ENCODE peak calls at places on chromosomes 3 and 15, in seven cellular contexts. One of them, this sample, is unnamed.

GRCh38 chr3:11835028-11835639 is 11.6 kb downstream of the TAMM41 start:
- DNase-seq in occipital lobe: no peak
- DNase-seq in foreskin fibroblast: no peak
- DNase-seq in AG20443: peak
- DNase-seq in activated CD4-positive, alpha-beta T cell treated with anti-CD3 and anti-CD28 coated beads, Interleukin-2, amount 10 ng/mL, durations not matched to agents 24 days and 14 days: no peak
- DNase-seq in stimulated activated CD8-positive, alpha-beta memory T cell treated with anti-CD3 and anti-CD28 coated beads, Interleukin-4, amount 100 ng/mL, for 1 hour: no peak
- DNase-seq in Caco-2: no peak
- DNase-seq in this sample: no peak

GRCh38 chr3:167305340-167305739 is 74.8 kb downstream of the ZBBX start:
- DNase-seq in AG20443: no peak
- DNase-seq in stimulated activated CD8-positive, alpha-beta memory T cell treated with anti-CD3 and anti-CD28 coated beads, Interleukin-4, amount 100 ng/mL, for 1 hour: no peak
- DNase-seq in Caco-2: no peak
- DNase-seq in foreskin fibroblast: no peak
- DNase-seq in occipital lobe: no peak
- DNase-seq in activated CD4-positive, alpha-beta T cell treated with anti-CD3 and anti-CD28 coated beads, Interleukin-2, amount 10 ng/mL, durations not matched to agents 24 days and 14 days: no peak
- DNase-seq in this sample: no peak

GRCh38 chr15:96047255-96047931 is 283.1 kb upstream of the NR2F2 start:
- DNase-seq in stimulated activated CD8-positive, alpha-beta memory T cell treated with anti-CD3 and anti-CD28 coated beads, Interleukin-4, amount 100 ng/mL, for 1 hour: no peak
- DNase-seq in AG20443: peak
- DNase-seq in occipital lobe: no peak
- DNase-seq in activated CD4-positive, alpha-beta T cell treated with anti-CD3 and anti-CD28 coated beads, Interleukin-2, amount 10 ng/mL, durations not matched to agents 24 days and 14 days: peak
- DNase-seq in Caco-2: no peak
- DNase-seq in foreskin fibroblast: peak
- DNase-seq in this sample: no peak

GRCh38 chr15:85752591-85752990 is 42.1 kb downstream of the KLHL25 start:
- DNase-seq in foreskin fibroblast: no peak
- DNase-seq in activated CD4-positive, alpha-beta T cell treated with anti-CD3 and anti-CD28 coated beads, Interleukin-2, amount 10 ng/mL, durations not matched to agents 24 days and 14 days: no peak
- DNase-seq in Caco-2: peak
- DNase-seq in AG20443: no peak
- DNase-seq in occipital lobe: no peak
- DNase-seq in stimulated activated CD8-positive, alpha-beta memory T cell treated with anti-CD3 and anti-CD28 coated beads, Interleukin-4, amount 100 ng/mL, for 1 hour: no peak
- DNase-seq in this sample: no peak

GRCh38 chr15:67103869-67104268 is 38.5 kb downstream of the SMAD3 start:
- DNase-seq in stimulated activated CD8-positive, alpha-beta memory T cell treated with anti-CD3 and anti-CD28 coated beads, Interleukin-4, amount 100 ng/mL, for 1 hour: no peak
- DNase-seq in AG20443: no peak
- DNase-seq in foreskin fibroblast: no peak
- DNase-seq in Caco-2: no peak
- DNase-seq in activated CD4-positive, alpha-beta T cell treated with anti-CD3 and anti-CD28 coated beads, Interleukin-2, amount 10 ng/mL, durations not matched to agents 24 days and 14 days: peak
- DNase-seq in occipital lobe: no peak
- DNase-seq in this sample: no peak

GRCh38 chr15:57595011-57595866 is 3.5 kb downstream of the MYZAP start:
- DNase-seq in foreskin fibroblast: no peak
- DNase-seq in stimulated activated CD8-positive, alpha-beta memory T cell treated with anti-CD3 and anti-CD28 coated beads, Interleukin-4, amount 100 ng/mL, for 1 hour: no peak
- DNase-seq in Caco-2: no peak
- DNase-seq in AG20443: no peak
- DNase-seq in activated CD4-positive, alpha-beta T cell treated with anti-CD3 and anti-CD28 coated beads, Interleukin-2, amount 10 ng/mL, durations not matched to agents 24 days and 14 days: no peak
- DNase-seq in occipital lobe: no peak
- DNase-seq in this sample: no peak

GRCh38 chr3:18425641-18426403 is 683 bp upstream of the SATB1 start:
- DNase-seq in foreskin fibroblast: no peak
- DNase-seq in AG20443: no peak
- DNase-seq in activated CD4-positive, alpha-beta T cell treated with anti-CD3 and anti-CD28 coated beads, Interleukin-2, amount 10 ng/mL, durations not matched to agents 24 days and 14 days: peak
- DNase-seq in stimulated activated CD8-positive, alpha-beta memory T cell treated with anti-CD3 and anti-CD28 coated beads, Interleukin-4, amount 100 ng/mL, for 1 hour: no peak
- DNase-seq in Caco-2: peak
- DNase-seq in occipital lobe: peak
- DNase-seq in this sample: peak

GRCh38 chr3:87694678-87695077 is 364.1 kb downstream of the CGGBP1 start:
- DNase-seq in AG20443: no peak
- DNase-seq in occipital lobe: no peak
- DNase-seq in Caco-2: no peak
- DNase-seq in foreskin fibroblast: no peak
- DNase-seq in stimulated activated CD8-positive, alpha-beta memory T cell treated with anti-CD3 and anti-CD28 coated beads, Interleukin-4, amount 100 ng/mL, for 1 hour: no peak
- DNase-seq in activated CD4-positive, alpha-beta T cell treated with anti-CD3 and anti-CD28 coated beads, Interleukin-2, amount 10 ng/mL, durations not matched to agents 24 days and 14 days: no peak
- DNase-seq in this sample: no peak

GRCh38 chr3:148866261-148866660 is 1.2 kb downstream of the CPA3 start:
- DNase-seq in stimulated activated CD8-positive, alpha-beta memory T cell treated with anti-CD3 and anti-CD28 coated beads, Interleukin-4, amount 100 ng/mL, for 1 hour: no peak
- DNase-seq in AG20443: peak
- DNase-seq in activated CD4-positive, alpha-beta T cell treated with anti-CD3 and anti-CD28 coated beads, Interleukin-2, amount 10 ng/mL, durations not matched to agents 24 days and 14 days: no peak
- DNase-seq in foreskin fibroblast: peak
- DNase-seq in occipital lobe: no peak
- DNase-seq in Caco-2: no peak
- DNase-seq in this sample: no peak

GRCh38 chr3:45677045-45677436 is 12.2 kb upstream of the SACM1L start:
- DNase-seq in occipital lobe: no peak
- DNase-seq in stimulated activated CD8-positive, alpha-beta memory T cell treated with anti-CD3 and anti-CD28 coated beads, Interleukin-4, amount 100 ng/mL, for 1 hour: no peak
- DNase-seq in foreskin fibroblast: peak
- DNase-seq in Caco-2: peak
- DNase-seq in activated CD4-positive, alpha-beta T cell treated with anti-CD3 and anti-CD28 coated beads, Interleukin-2, amount 10 ng/mL, durations not matched to agents 24 days and 14 days: peak
- DNase-seq in AG20443: peak
- DNase-seq in this sample: no peak

GRCh38 chr3:197021231-197021630 is 8.4 kb downstream of the MELTF start:
- DNase-seq in stimulated activated CD8-positive, alpha-beta memory T cell treated with anti-CD3 and anti-CD28 coated beads, Interleukin-4, amount 100 ng/mL, for 1 hour: no peak
- DNase-seq in occipital lobe: no peak
- DNase-seq in foreskin fibroblast: no peak
- DNase-seq in activated CD4-positive, alpha-beta T cell treated with anti-CD3 and anti-CD28 coated beads, Interleukin-2, amount 10 ng/mL, durations not matched to agents 24 days and 14 days: no peak
- DNase-seq in AG20443: no peak
- DNase-seq in Caco-2: peak
- DNase-seq in this sample: no peak

GRCh38 chr3:124520970-124521369 is 209.3 kb upstream of the UMPS start:
- DNase-seq in AG20443: no peak
- DNase-seq in Caco-2: no peak
- DNase-seq in foreskin fibroblast: peak
- DNase-seq in occipital lobe: no peak
- DNase-seq in stimulated activated CD8-positive, alpha-beta memory T cell treated with anti-CD3 and anti-CD28 coated beads, Interleukin-4, amount 100 ng/mL, for 1 hour: no peak
- DNase-seq in activated CD4-positive, alpha-beta T cell treated with anti-CD3 and anti-CD28 coated beads, Interleukin-2, amount 10 ng/mL, durations not matched to agents 24 days and 14 days: no peak
- DNase-seq in this sample: no peak

GRCh38 chr3:155317211-155317610 is 23.7 kb upstream of the STRIT1 start:
- DNase-seq in stimulated activated CD8-positive, alpha-beta memory T cell treated with anti-CD3 and anti-CD28 coated beads, Interleukin-4, amount 100 ng/mL, for 1 hour: no peak
- DNase-seq in activated CD4-positive, alpha-beta T cell treated with anti-CD3 and anti-CD28 coated beads, Interleukin-2, amount 10 ng/mL, durations not matched to agents 24 days and 14 days: no peak
- DNase-seq in occipital lobe: no peak
- DNase-seq in Caco-2: no peak
- DNase-seq in foreskin fibroblast: no peak
- DNase-seq in AG20443: no peak
- DNase-seq in this sample: no peak

GRCh38 chr15:52464040-52464439 is 64.6 kb downstream of the MYO5A start:
- DNase-seq in AG20443: no peak
- DNase-seq in stimulated activated CD8-positive, alpha-beta memory T cell treated with anti-CD3 and anti-CD28 coated beads, Interleukin-4, amount 100 ng/mL, for 1 hour: no peak
- DNase-seq in Caco-2: no peak
- DNase-seq in foreskin fibroblast: no peak
- DNase-seq in activated CD4-positive, alpha-beta T cell treated with anti-CD3 and anti-CD28 coated beads, Interleukin-2, amount 10 ng/mL, durations not matched to agents 24 days and 14 days: peak
- DNase-seq in occipital lobe: no peak
- DNase-seq in this sample: no peak

GRCh38 chr3:46337911-46338310 is 16.0 kb upstream of the CCR2 start:
- DNase-seq in AG20443: no peak
- DNase-seq in occipital lobe: no peak
- DNase-seq in foreskin fibroblast: no peak
- DNase-seq in Caco-2: no peak
- DNase-seq in stimulated activated CD8-positive, alpha-beta memory T cell treated with anti-CD3 and anti-CD28 coated beads, Interleukin-4, amount 100 ng/mL, for 1 hour: no peak
- DNase-seq in activated CD4-positive, alpha-beta T cell treated with anti-CD3 and anti-CD28 coated beads, Interleukin-2, amount 10 ng/mL, durations not matched to agents 24 days and 14 days: peak
- DNase-seq in this sample: no peak